ENCODE peak calls at places on chromosomes 16 and 17, in six cellular contexts. H is iPS-NIHi11, M is psoas muscle, B is adrenal gland, A is mammary epithelial cell, D is non-pigmented ciliary epithelial cell. J is an unnamed sample.

GRCh38 chr16:1488054-1488601 is 616 bp downstream of the PTX4 start:
- DNase-seq in M (no peak), D (no peak), B (no peak), A (no peak), H (no peak), J (no peak)

GRCh38 chr17:47660064-47660492 is 10.4 kb downstream of the KPNB1 start:
- DNase-seq in D (no peak), M (no peak), A (no peak), H (no peak), B (no peak), J (no peak)

GRCh38 chr17:68868708-68869107 is 86.5 kb downstream of the ABCA8 start:
- DNase-seq in D (peak), B (peak), H (no peak), M (no peak), A (no peak), J (no peak)

GRCh38 chr16:56339431-56340195 is 85.7 kb downstream of the AMFR start:
- DNase-seq in M (no peak), D (no peak), A (no peak), H (no peak), B (no peak), J (no peak)

GRCh38 chr17:40556884-40557414 is 8.3 kb downstream of the CCR7 start:
- DNase-seq in D (no peak), B (no peak), H (no peak), A (no peak), M (peak), J (peak)

GRCh38 chr16:77439106-77439505 is 4.3 kb upstream of the ADAMTS18 start:
- DNase-seq in A (no peak), M (no peak), H (no peak), D (no peak), B (no peak), J (peak)

GRCh38 chr16:508884-509736 is 18.4 kb upstream of the CAPN15 start:
- DNase-seq in D (no peak), H (no peak), A (no peak), M (no peak), B (no peak), J (peak)

GRCh38 chr16:25109643-25110042 is 1.9 kb upstream of the LCMT1 start:
- DNase-seq in H (no peak), B (peak), M (peak), D (peak), A (peak), J (no peak)